ENCODE peak calls at places on chromosome X, in ten cellular contexts. B, Y, M, K, A, D, O, E, J and F are unnamed samples.
A peak's percentile ranks its signal among the peaks of the same experiment; 100 is the strongest.

GRCh38 chrX:24676403-24677024 is 17.2 kb upstream of the POLA1 start:
- DNase-seq in B (no peak), Y (peak; percentile 12), M (peak; percentile 54), K (no peak), A (no peak), D (no peak), O (no peak), E (peak; percentile 30), J (peak; percentile 1), F (no peak)

GRCh38 chrX:100662791-100663190 is 18.8 kb downstream of the SRPX2 start:
- DNase-seq in B (no peak), Y (peak; percentile 86), M (no peak), K (no peak), A (no peak), D (no peak), O (no peak), E (no peak), J (no peak), F (no peak)

GRCh38 chrX:12967711-12968465 is 7.0 kb upstream of the TMSB4X start:
- DNase-seq in B (no peak), Y (no peak), M (no peak), K (no peak), A (no peak), D (no peak), O (no peak), E (no peak), J (no peak), F (no peak)

GRCh38 chrX:109742722-109743121 is 9.7 kb upstream of the ACSL4 start:
- DNase-seq in B (no peak), Y (peak; percentile 37), M (no peak), K (no peak), A (no peak), D (no peak), O (no peak), E (no peak), J (no peak), F (no peak)

GRCh38 chrX:113929004-113929403 is 654.9 kb upstream of the HTR2C start:
- DNase-seq in B (peak; percentile 17), Y (peak; percentile 74), M (peak; percentile 91), K (no peak), A (no peak), D (peak; percentile 43), O (no peak), E (peak; percentile 44), J (peak; percentile 14), F (no peak)

GRCh38 chrX:69033936-69034335 is 131.3 kb downstream of the PJA1 start:
- DNase-seq in B (no peak), Y (no peak), M (no peak), K (no peak), A (no peak), D (no peak), O (no peak), E (no peak), J (no peak), F (no peak)

GRCh38 chrX:9678215-9678980 is 87.2 kb downstream of the GPR143 start:
- DNase-seq in B (no peak), Y (no peak), M (no peak), K (no peak), A (no peak), D (no peak), O (no peak), E (no peak), J (no peak), F (no peak)

GRCh38 chrX:123899701-123900100 is 39.8 kb downstream of the XIAP start:
- DNase-seq in B (no peak), Y (no peak), M (no peak), K (no peak), A (no peak), D (no peak), O (no peak), E (no peak), J (peak; percentile 4), F (no peak)

GRCh38 chrX:11870789-11871188 is 112.8 kb downstream of the MSL3 start:
- DNase-seq in B (no peak), Y (no peak), M (no peak), K (no peak), A (no peak), D (no peak), O (no peak), E (no peak), J (no peak), F (no peak)

GRCh38 chrX:15515931-15516330 is 15.3 kb downstream of the BMX start:
- DNase-seq in B (no peak), Y (peak; percentile 62), M (no peak), K (peak; percentile 49), A (no peak), D (no peak), O (no peak), E (no peak), J (peak; percentile 97), F (no peak)

DNA sequence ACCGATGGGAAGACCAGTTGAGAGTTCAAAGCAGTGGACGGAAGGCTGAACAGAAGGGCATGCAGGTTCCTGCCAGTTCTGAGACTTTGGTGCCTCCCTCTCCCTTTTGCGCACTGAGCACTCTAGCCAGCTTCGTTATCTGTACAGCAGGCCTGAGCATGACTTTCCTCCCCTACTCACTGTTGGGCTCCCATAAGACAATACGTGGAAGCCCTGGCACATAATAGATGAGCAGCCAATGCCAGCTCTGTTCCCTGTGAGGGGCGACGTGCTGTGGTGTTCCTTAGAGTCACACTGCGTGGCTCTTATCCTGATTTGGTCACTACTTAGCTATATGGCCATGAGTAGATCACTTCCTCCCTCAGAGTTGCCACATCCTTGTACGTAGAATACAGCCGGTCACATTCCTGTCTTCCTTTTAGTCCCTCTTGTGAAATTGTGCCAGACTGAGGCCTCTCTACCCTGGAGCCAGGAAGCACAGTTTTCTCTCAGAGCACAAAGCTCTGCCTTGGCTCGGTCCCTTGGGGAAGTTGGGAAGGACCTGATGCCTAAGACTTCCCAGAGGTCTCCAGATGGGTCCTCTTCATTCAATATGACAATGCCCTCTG is 160.4 kb upstream of the MAMLD1 start:
- DNase-seq in B (no peak), Y (peak; percentile 83), M (no peak), K (peak; percentile 59), A (no peak), D (no peak), O (no peak), E (no peak), J (peak; percentile 37), F (no peak)
- H3K4me1 ChIP-seq in B (no peaks in the 10 kb centered on the region), Y (no peaks in the 10 kb centered on the region), M (no peaks in the 10 kb centered on the region), K (peaks cover 6% of the 10 kb centered on the region), A (no peaks in the 10 kb centered on the region), D (peaks cover 7% of the 10 kb centered on the region), O (no peaks in the 10 kb centered on the region), E (peaks cover 37% of the 10 kb centered on the region), J (peaks cover 11% of the 10 kb centered on the region), F (no peaks in the 10 kb centered on the region)

GRCh38 chrX:138756234-138756633 is 44.7 kb upstream of the FGF13 start:
- DNase-seq in B (no peak), Y (peak; percentile 6), M (peak; percentile 73), K (peak; percentile 53), A (peak; percentile 64), D (no peak), O (peak; percentile 15), E (peak; percentile 73), J (no peak), F (peak; percentile 15)
- TF ChIP-seq CTCF in B (no peak), Y (no peak), M (peak; percentile 54), K (no peak), A (peak; percentile 46), D (no peak), O (no peak), E (peak; percentile 63), J (no peak), F (peak; percentile 15)

GRCh38 chrX:154727418-154728323 is 23.2 kb downstream of the GAB3 start:
- DNase-seq in B (peak; percentile 47), Y (peak; percentile 80), M (no peak), K (peak; percentile 73), A (peak; percentile 72), D (no peak), O (no peak), E (peak; percentile 39), J (peak; percentile 86), F (peak; percentile 49)

GRCh38 chrX:154731203-154731602 is 19.7 kb downstream of the GAB3 start:
- DNase-seq in B (no peak), Y (no peak), M (no peak), K (no peak), A (no peak), D (no peak), O (no peak), E (no peak), J (no peak), F (no peak)

GRCh38 chrX:154730271-154730883 is 20.5 kb downstream of the GAB3 start:
- DNase-seq in B (no peak), Y (peak; percentile 88), M (no peak), K (peak; percentile 70), A (peak; percentile 57), D (no peak), O (no peak), E (peak; percentile 47), J (peak; percentile 82), F (peak; percentile 77)

GRCh38 chrX:154728791-154729190 is 22.1 kb downstream of the GAB3 start:
- DNase-seq in B (no peak), Y (no peak), M (no peak), K (no peak), A (no peak), D (no peak), O (no peak), E (no peak), J (no peak), F (no peak)

DNA sequence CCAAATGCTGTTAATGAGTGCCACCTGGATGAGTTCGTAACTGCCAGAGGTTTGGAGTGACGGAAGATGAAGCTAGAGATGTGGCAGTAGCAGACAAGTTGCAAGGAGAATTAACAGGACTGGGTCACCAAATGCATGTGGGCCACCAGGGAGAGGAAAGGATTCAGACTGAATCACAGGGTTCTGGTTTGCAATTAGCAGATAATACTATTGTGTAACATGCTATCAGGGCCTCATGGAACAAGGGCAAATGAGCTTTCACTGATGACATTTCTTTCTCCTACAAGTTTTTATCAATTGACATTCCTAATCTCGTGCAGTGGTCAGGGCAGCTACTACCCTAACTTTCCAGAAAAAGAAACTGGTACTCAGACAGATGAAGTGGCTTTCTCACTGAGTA is 21.4 kb downstream of the GAB3 start:
- DNase-seq in B (no peak), Y (no peak), M (no peak), K (no peak), A (no peak), D (no peak), O (no peak), E (no peak), J (no peak), F (no peak)
- H3K4me1 ChIP-seq in B (peaks cover 43% of the 10 kb centered on the region), Y (no peaks in the 10 kb centered on the region), M (no peaks in the 10 kb centered on the region), K (peaks cover 13% of the 10 kb centered on the region), A (peaks cover 58% of the 10 kb centered on the region), D (no peaks in the 10 kb centered on the region), O (peaks cover 6% of the 10 kb centered on the region), E (peaks cover 58% of the 10 kb centered on the region), J (peaks cover 88% of the 10 kb centered on the region), F (peaks cover 82% of the 10 kb centered on the region)

GRCh38 chrX:110858565-110858964 is 62.9 kb upstream of the CHRDL1 start:
- DNase-seq in B (no peak), Y (no peak), M (no peak), K (no peak), A (no peak), D (no peak), O (no peak), E (no peak), J (no peak), F (no peak)

GRCh38 chrX:110852180-110852579 is 56.6 kb upstream of the CHRDL1 start:
- DNase-seq in B (no peak), Y (peak; percentile 26), M (peak; percentile 40), K (no peak), A (no peak), D (no peak), O (no peak), E (peak; percentile 20), J (no peak), F (no peak)

GRCh38 chrX:110851780-110852179 is 56.2 kb upstream of the CHRDL1 start:
- DNase-seq in B (no peak), Y (peak; percentile 3), M (no peak), K (no peak), A (peak; percentile 37), D (no peak), O (no peak), E (peak; percentile 19), J (no peak), F (no peak)

GRCh38 chrX:110853610-110854009 is 58.0 kb upstream of the CHRDL1 start:
- DNase-seq in B (no peak), Y (peak; percentile 6), M (peak; percentile 53), K (peak; percentile 47), A (peak; percentile 35), D (no peak), O (no peak), E (peak; percentile 54), J (no peak), F (peak; percentile 3)
- TF ChIP-seq CTCF in B (peak; percentile 9), Y (peak; percentile 17), M (peak; percentile 52), K (peak; percentile 26), A (no peak), D (peak; percentile 15), O (peak; percentile 50), E (peak; percentile 53), J (no peak), F (peak; percentile 24)